ENCODE peak calls at places on chromosomes 2 and 18, in four cellular contexts. One of them, this sample, is unnamed.

GRCh38 chr2:33441235-33441810 is 35.1 kb upstream of the RASGRP3 start:
- DNase-seq in lung: no peak
- DNase-seq in right cardiac atrium: peak; percentile 65
- DNase-seq in CD4-positive, alpha-beta memory T cell: no peak
- DNase-seq in this sample: no peak

GRCh38 chr2:75100011-75100680 is 99.2 kb downstream of the TACR1 start:
- DNase-seq in lung: no peak
- DNase-seq in right cardiac atrium: no peak
- DNase-seq in CD4-positive, alpha-beta memory T cell: no peak
- DNase-seq in this sample: no peak

GRCh38 chr2:158635961-158636601 is 159.0 kb upstream of the DAPL1 start:
- DNase-seq in lung: no peak
- DNase-seq in right cardiac atrium: no peak
- DNase-seq in CD4-positive, alpha-beta memory T cell: no peak
- DNase-seq in this sample: no peak

GRCh38 chr2:25606892-25607291 is 66.5 kb downstream of the DTNB start:
- DNase-seq in lung: no peak
- DNase-seq in right cardiac atrium: no peak
- DNase-seq in CD4-positive, alpha-beta memory T cell: peak; percentile 19
- DNase-seq in this sample: no peak

GRCh38 chr2:157813477-157813876 is 62.7 kb downstream of the ACVR1 start:
- DNase-seq in lung: no peak
- DNase-seq in right cardiac atrium: no peak
- DNase-seq in CD4-positive, alpha-beta memory T cell: no peak
- DNase-seq in this sample: no peak

GRCh38 chr2:76980067-76980466 is 542.1 kb downstream of the LRRTM4 start:
- DNase-seq in lung: no peak
- DNase-seq in right cardiac atrium: no peak
- DNase-seq in CD4-positive, alpha-beta memory T cell: no peak
- DNase-seq in this sample: no peak

GRCh38 chr2:675982-676646 is 1.1 kb downstream of the TMEM18 start:
- DNase-seq in lung: peak; percentile 44
- DNase-seq in right cardiac atrium: peak; percentile 76
- DNase-seq in CD4-positive, alpha-beta memory T cell: peak; percentile 4
- DNase-seq in this sample: peak; percentile 24

GRCh38 chr2:69514406-69514805 is 77.2 kb upstream of the NFU1 start:
- DNase-seq in lung: peak; percentile 29
- DNase-seq in right cardiac atrium: peak; percentile 77
- DNase-seq in CD4-positive, alpha-beta memory T cell: no peak
- DNase-seq in this sample: no peak

GRCh38 chr2:96024336-96025106 is 10.2 kb downstream of the GPAT2 start:
- DNase-seq in lung: no peak
- DNase-seq in right cardiac atrium: no peak
- DNase-seq in CD4-positive, alpha-beta memory T cell: no peak
- DNase-seq in this sample: no peak

GRCh38 chr2:150646746-150647145 is 159.3 kb upstream of the RND3 start:
- DNase-seq in lung: no peak
- DNase-seq in right cardiac atrium: no peak
- DNase-seq in CD4-positive, alpha-beta memory T cell: no peak
- DNase-seq in this sample: no peak

GRCh38 chr18:48002933-48003365 is 72.5 kb upstream of the SMAD2 start:
- DNase-seq in lung: peak; percentile 62
- DNase-seq in right cardiac atrium: peak; percentile 68
- DNase-seq in CD4-positive, alpha-beta memory T cell: no peak
- DNase-seq in this sample: no peak

GRCh38 chr2:29405266-29405665 is 290.1 kb downstream of the CLIP4 start:
- DNase-seq in lung: no peak
- DNase-seq in right cardiac atrium: no peak
- DNase-seq in CD4-positive, alpha-beta memory T cell: no peak
- DNase-seq in this sample: no peak

GRCh38 chr2:49225126-49225525 is 70.8 kb upstream of the FSHR start:
- DNase-seq in lung: no peak
- DNase-seq in right cardiac atrium: no peak
- DNase-seq in CD4-positive, alpha-beta memory T cell: no peak
- DNase-seq in this sample: no peak

GRCh38 chr2:177264209-177264538 is 353 bp downstream of the NFE2L2 start:
- DNase-seq in lung: peak; percentile 44
- DNase-seq in right cardiac atrium: no peak
- DNase-seq in CD4-positive, alpha-beta memory T cell: no peak
- DNase-seq in this sample: peak; percentile 29

GRCh38 chr2:235135990-235136561 is 184.3 kb downstream of the SH3BP4 start:
- DNase-seq in lung: peak; percentile 84
- DNase-seq in right cardiac atrium: peak; percentile 88
- DNase-seq in CD4-positive, alpha-beta memory T cell: peak; percentile 14
- DNase-seq in this sample: no peak

GRCh38 chr18:75554644-75555043 is 127.1 kb upstream of the SMIM21 start:
- DNase-seq in lung: no peak
- DNase-seq in right cardiac atrium: no peak
- DNase-seq in CD4-positive, alpha-beta memory T cell: no peak
- DNase-seq in this sample: no peak

GRCh38 chr2:171149539-171149938 is 11.2 kb downstream of the TLK1 start:
- DNase-seq in lung: no peak
- DNase-seq in right cardiac atrium: no peak
- DNase-seq in CD4-positive, alpha-beta memory T cell: no peak
- DNase-seq in this sample: no peak
- H3K9me3 ChIP-seq in lung: no peaks in the 10 kb centered on the region
- H3K9me3 ChIP-seq in right cardiac atrium: no peaks in the 10 kb centered on the region
- H3K9me3 ChIP-seq in CD4-positive, alpha-beta memory T cell: no peaks in the 10 kb centered on the region
- H3K9me3 ChIP-seq in this sample: no peaks in the 10 kb centered on the region

GRCh38 chr18:26327062-26327461 is 100.8 kb downstream of the TAF4B start:
- DNase-seq in lung: no peak
- DNase-seq in right cardiac atrium: no peak
- DNase-seq in CD4-positive, alpha-beta memory T cell: no peak
- DNase-seq in this sample: no peak

GRCh38 chr18:26317353-26317865 is 91.2 kb downstream of the TAF4B start:
- DNase-seq in lung: no peak
- DNase-seq in right cardiac atrium: no peak
- DNase-seq in CD4-positive, alpha-beta memory T cell: no peak
- DNase-seq in this sample: no peak

DNA sequence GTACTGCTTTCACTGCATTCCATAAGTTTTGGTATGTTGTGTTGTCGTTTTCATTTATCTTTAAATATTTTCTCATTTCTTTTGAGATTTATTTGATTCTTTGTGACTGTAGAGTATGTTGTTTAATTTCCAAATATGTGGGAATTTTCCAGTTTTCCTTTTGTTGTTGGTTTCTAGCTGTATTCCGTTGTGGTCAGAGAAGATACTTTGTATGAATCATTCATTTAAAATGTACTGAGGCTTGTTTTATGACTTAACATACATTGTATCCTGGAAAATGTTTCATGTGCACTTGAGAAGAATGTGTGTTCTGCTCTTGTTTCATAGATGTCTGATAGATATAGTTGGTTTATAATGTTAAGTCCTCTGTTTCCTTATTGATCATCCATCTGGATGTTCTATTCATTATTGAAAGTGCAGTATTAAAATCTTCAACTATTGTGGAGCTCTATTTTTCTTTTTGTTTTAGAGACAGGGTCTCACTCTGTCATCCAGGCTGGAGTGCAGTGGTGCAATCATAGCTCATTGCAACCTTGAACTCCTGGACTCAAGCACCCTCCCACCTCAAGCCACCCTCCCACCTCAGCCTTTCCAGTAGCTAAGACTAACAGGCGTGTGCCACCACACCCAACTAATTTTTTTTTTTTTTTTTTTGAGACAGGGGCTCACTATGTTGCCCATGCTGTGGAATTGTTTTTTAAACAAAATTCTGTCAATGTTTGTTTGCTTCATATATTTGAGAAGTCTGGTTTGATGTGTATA is 96.8 kb downstream of the TAF4B start:
- DNase-seq in lung: no peak
- DNase-seq in right cardiac atrium: no peak
- DNase-seq in CD4-positive, alpha-beta memory T cell: no peak
- DNase-seq in this sample: no peak
- H3K9me3 ChIP-seq in lung: no peaks in the 10 kb centered on the region
- H3K9me3 ChIP-seq in right cardiac atrium: no peaks in the 10 kb centered on the region
- H3K9me3 ChIP-seq in CD4-positive, alpha-beta memory T cell: no peaks in the 10 kb centered on the region
- H3K9me3 ChIP-seq in this sample: no peaks in the 10 kb centered on the region

GRCh38 chr18:14117611-14118010 is 14.6 kb downstream of the ZNF519 start:
- DNase-seq in lung: no peak
- DNase-seq in right cardiac atrium: no peak
- DNase-seq in CD4-positive, alpha-beta memory T cell: no peak
- DNase-seq in this sample: no peak
- H3K9me3 ChIP-seq in lung: peaks cover 2% of the 10 kb centered on the region
- H3K9me3 ChIP-seq in right cardiac atrium: no peaks in the 10 kb centered on the region
- H3K9me3 ChIP-seq in CD4-positive, alpha-beta memory T cell: no peaks in the 10 kb centered on the region
- H3K9me3 ChIP-seq in this sample: peaks cover 3% of the 10 kb centered on the region

GRCh38 chr2:81196933-81197628 is 892.5 kb upstream of the LRRTM1 start:
- DNase-seq in lung: no peak
- DNase-seq in right cardiac atrium: no peak
- DNase-seq in CD4-positive, alpha-beta memory T cell: no peak
- DNase-seq in this sample: no peak
- H3K9me3 ChIP-seq in lung: peaks cover 19% of the 10 kb centered on the region
- H3K9me3 ChIP-seq in right cardiac atrium: no peaks in the 10 kb centered on the region
- H3K9me3 ChIP-seq in CD4-positive, alpha-beta memory T cell: peaks cover 3% of the 10 kb centered on the region
- H3K9me3 ChIP-seq in this sample: no peaks in the 10 kb centered on the region

GRCh38 chr2:88684519-88684918 is 7.0 kb upstream of the RPIA start:
- DNase-seq in lung: no peak
- DNase-seq in right cardiac atrium: no peak
- DNase-seq in CD4-positive, alpha-beta memory T cell: no peak
- DNase-seq in this sample: no peak
- H3K9me3 ChIP-seq in lung: no peaks in the 10 kb centered on the region
- H3K9me3 ChIP-seq in right cardiac atrium: no peaks in the 10 kb centered on the region
- H3K9me3 ChIP-seq in CD4-positive, alpha-beta memory T cell: peaks cover 3% of the 10 kb centered on the region
- H3K9me3 ChIP-seq in this sample: no peaks in the 10 kb centered on the region

GRCh38 chr2:140873915-140874531 is 1256.8 kb downstream of the LRP1B start:
- DNase-seq in lung: no peak
- DNase-seq in right cardiac atrium: no peak
- DNase-seq in CD4-positive, alpha-beta memory T cell: no peak
- DNase-seq in this sample: no peak

GRCh38 chr2:140880573-140880972 is 1250.2 kb downstream of the LRP1B start:
- DNase-seq in lung: no peak
- DNase-seq in right cardiac atrium: no peak
- DNase-seq in CD4-positive, alpha-beta memory T cell: no peak
- DNase-seq in this sample: no peak

GRCh38 chr2:140876015-140876414 is 1254.8 kb downstream of the LRP1B start:
- DNase-seq in lung: no peak
- DNase-seq in right cardiac atrium: no peak
- DNase-seq in CD4-positive, alpha-beta memory T cell: no peak
- DNase-seq in this sample: no peak
- H3K9me3 ChIP-seq in lung: no peaks in the 10 kb centered on the region
- H3K9me3 ChIP-seq in right cardiac atrium: no peaks in the 10 kb centered on the region
- H3K9me3 ChIP-seq in CD4-positive, alpha-beta memory T cell: no peaks in the 10 kb centered on the region
- H3K9me3 ChIP-seq in this sample: no peaks in the 10 kb centered on the region

This sample was measured in T-helper 17 cell.